ENCODE peak calls at places on chromosomes 2 and 18, in five cellular contexts. R is mesendoderm, J is neuronal stem cell, Q is IMR-90, Y is H1. H is an unnamed sample.

GRCh38 chr2:25281581-25281980 is 60.1 kb downstream of the DNMT3A start:
- DNase-seq in J (no peak), Q (no peak), Y (no peak), R (no peak), H (no peak)

GRCh38 chr18:2293109-2293839 is 278.0 kb downstream of the METTL4 start:
- DNase-seq in J (no peak), Q (no peak), Y (peak; percentile 55), R (peak; percentile 32), H (no peak)

GRCh38 chr2:10457846-10458563 is 9.9 kb upstream of the ODC1 start:
- DNase-seq in R (no peak), J (no peak), Y (no peak), Q (peak; percentile 73), H (no peak)

GRCh38 chr2:170814551-170815245 is 2.0 kb upstream of the GAD1 start:
- DNase-seq in R (peak; percentile 67), J (no peak), Q (no peak), Y (peak; percentile 53), H (no peak)

GRCh38 chr2:220394433-220394832 is 767.0 kb downstream of the SLC4A3 start:
- DNase-seq in J (no peak), Q (peak; percentile 58), Y (no peak), R (no peak), H (no peak)

GRCh38 chr2:191931332-191931731 is 84.4 kb upstream of the CAVIN2 start:
- DNase-seq in J (no peak), Q (no peak), R (no peak), Y (no peak), H (no peak)

GRCh38 chr2:222281495-222281894 is 17.3 kb downstream of the PAX3 start:
- DNase-seq in R (no peak), J (no peak), Q (no peak), Y (no peak), H (no peak)

GRCh38 chr18:79396431-79397287 is 929 bp downstream of the NFATC1 start:
- DNase-seq in Q (peak; percentile 26), J (no peak), R (peak; percentile 63), Y (peak; percentile 72), H (no peak)

GRCh38 chr2:236176417-236176816 is 8.2 kb upstream of the GBX2 start:
- DNase-seq in Y (peak; percentile 58), R (peak; percentile 63), Q (peak; percentile 25), J (peak; percentile 38), H (peak; percentile 45)

GRCh38 chr18:50855976-50856772 is 22.7 kb upstream of the ME2 start:
- DNase-seq in Y (no peak), Q (no peak), R (no peak), J (no peak), H (no peak)

GRCh38 chr2:120936476-120937334 is 201.0 kb downstream of the GLI2 start:
- DNase-seq in R (no peak), J (no peak), Y (no peak), Q (peak; percentile 31), H (no peak)
- H3K4ac ChIP-seq in R (no peak overlapping the region), J (no peak overlapping the region), Y (no peak overlapping the region), Q (peak overlapping the region; percentile 91), H (no peak overlapping the region)

GRCh38 chr2:237413293-237414055 is 490 bp downstream of the COL6A3 start:
- DNase-seq in Q (no peak), Y (no peak), J (no peak), R (no peak), H (peak; percentile 13)

GRCh38 chr2:237412646-237413292 is 1.2 kb downstream of the COL6A3 start:
- DNase-seq in R (no peak), Y (no peak), J (no peak), Q (no peak), H (no peak)

GRCh38 chr2:237411683-237412349 is 2.1 kb downstream of the COL6A3 start:
- DNase-seq in R (no peak), Q (peak; percentile 70), J (no peak), Y (no peak), H (no peak)

GRCh38 chr2:237408280-237408679 is 5.7 kb downstream of the COL6A3 start:
- DNase-seq in R (no peak), J (no peak), Y (no peak), Q (peak; percentile 66), H (no peak)

DNA sequence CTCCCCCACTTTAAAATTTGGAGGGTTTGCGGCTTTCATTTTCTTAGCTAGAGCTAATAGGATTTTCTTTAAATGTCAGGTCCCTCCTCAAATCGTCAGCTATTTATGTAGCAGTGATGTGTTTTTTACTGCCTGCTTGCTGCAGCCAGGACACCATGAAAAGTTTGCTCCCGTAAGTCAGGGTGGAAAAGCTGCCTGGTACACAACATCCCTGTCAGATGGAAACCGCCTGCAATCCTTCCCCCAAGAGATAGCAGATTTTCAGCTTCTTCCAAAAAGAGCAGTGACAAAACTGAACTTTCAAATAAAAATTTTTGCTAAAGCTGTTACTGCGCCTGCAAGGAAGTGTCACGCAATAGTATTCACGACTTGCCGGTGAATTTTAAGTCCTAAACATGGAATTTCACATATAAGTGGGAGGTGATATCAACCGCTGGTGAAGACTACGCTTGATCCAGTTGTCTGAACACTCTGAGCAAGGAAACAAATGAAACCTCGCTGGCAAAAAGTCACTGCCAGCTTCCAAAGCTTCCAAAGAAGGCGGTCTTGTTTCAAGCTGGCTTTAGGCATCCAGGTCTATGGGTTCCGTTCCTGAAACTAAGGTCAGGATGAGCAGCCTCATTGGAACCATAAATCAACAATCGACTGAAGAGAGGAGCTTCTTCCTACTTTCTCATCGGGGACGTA is 2.9 kb downstream of the COL6A3 start:
- DNase-seq in J (no peak), R (no peak), Y (no peak), Q (no peak), H (no peak)
- H2BK120ac ChIP-seq in J (no peak overlapping the region), R (no peak overlapping the region), Y (no peak overlapping the region), Q (peak overlapping the region; percentile 80), H (peak overlapping the region; percentile 75)

DNA sequence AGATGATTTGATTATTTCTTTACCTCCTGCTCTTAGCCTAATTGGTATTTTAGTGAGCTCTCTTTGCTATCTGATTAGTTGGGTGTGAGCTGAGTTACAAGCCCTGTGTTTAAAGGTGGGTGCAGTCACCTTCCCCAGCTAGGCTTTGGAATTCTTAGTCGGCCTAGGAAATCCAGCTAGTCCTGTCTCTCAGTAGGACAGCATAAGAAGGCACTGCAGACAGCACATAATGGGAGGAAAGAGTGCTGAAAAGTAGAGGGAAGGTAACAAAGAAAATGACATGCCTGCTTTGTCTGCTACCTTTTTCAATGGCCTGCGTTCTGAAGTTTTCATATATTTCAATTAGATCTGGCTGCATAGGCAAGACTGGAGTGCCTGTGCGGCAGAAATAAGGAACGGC is 1794.0 kb upstream of the CELF4 start:
- DNase-seq in Y (no peak), J (no peak), R (no peak), Q (no peak), H (no peak)
- H3K18ac ChIP-seq in Y (no peak overlapping the region), J (no peak overlapping the region), R (no peak overlapping the region), Q (no peak overlapping the region), H (no peak overlapping the region)

GRCh38 chr2:238061310-238062202 is 755 bp downstream of the SCLY start:
- DNase-seq in R (peak; percentile 76), Q (peak; percentile 33), J (peak; percentile 27), Y (peak; percentile 70), H (peak; percentile 8)

GRCh38 chr2:238063414-238064189 is 2.8 kb downstream of the SCLY start:
- DNase-seq in J (no peak), Y (no peak), Q (no peak), R (no peak), H (no peak)

GRCh38 chr2:238059505-238059904 is 1.3 kb upstream of the SCLY start:
- DNase-seq in Q (no peak), R (no peak), J (no peak), Y (no peak), H (no peak)

GRCh38 chr2:238060096-238060541 is 682 bp upstream of the SCLY start:
- DNase-seq in Q (peak; percentile 9), R (peak; percentile 55), Y (no peak), J (no peak), H (no peak)

DNA sequence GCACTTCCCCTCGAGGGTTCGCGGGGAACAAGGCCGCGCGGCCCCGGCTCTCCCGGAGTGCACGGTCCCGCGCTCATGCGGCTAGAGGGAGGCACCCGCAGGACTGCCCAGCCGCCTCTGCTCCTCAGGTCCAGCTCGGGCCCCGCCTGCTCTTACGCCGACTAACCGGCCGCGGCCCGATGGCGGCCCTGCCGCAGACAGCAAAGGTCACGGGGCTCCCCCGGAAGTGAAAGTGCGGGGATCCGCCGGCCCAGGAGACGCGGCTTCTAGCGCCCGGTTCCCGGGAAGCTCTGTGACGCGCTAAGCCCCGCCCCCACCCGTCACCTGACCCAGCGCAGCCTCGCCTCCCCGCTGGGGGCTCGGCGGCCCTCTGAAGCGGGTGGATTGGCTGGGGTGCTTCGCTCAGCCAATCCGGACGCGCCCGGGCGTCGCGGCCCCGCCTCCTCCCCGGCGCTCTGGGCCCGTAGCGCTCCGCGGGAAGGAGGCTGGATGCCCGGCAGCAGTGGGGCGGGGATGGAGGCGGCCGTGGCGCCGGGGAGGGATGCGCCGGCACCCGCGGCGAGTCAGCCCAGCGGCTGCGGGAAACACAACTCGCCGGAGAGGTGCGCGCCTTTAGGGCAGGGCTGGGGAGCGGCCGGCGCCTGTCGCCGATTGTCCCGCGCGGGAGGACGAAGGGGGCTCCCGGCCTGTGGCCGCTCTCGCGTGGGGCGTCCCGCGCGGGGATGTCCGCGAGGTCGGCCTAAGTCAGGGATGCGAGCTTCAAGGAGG is at the start of gene SCLY:
- DNase-seq in Q (peak; percentile 96), Y (peak; percentile 96), R (peak; percentile 98), J (peak; percentile 99), H (peak; percentile 96)
- H3K4ac ChIP-seq in Q (peak within 1 kb of the TSS; percentile 90), Y (peak within 1 kb of the TSS; percentile 92), R (peak within 1 kb of the TSS; percentile 92), J (no peak within 1 kb of the TSS), H (peak within 1 kb of the TSS; percentile 85)

GRCh38 chr2:75044291-75044690 is 85.8 kb downstream of the POLE4 start:
- DNase-seq in Q (no peak), Y (no peak), R (no peak), J (no peak), H (no peak)

GRCh38 chr2:75041791-75042231 is 83.4 kb downstream of the POLE4 start:
- DNase-seq in J (no peak), Q (peak; percentile 5), R (no peak), Y (no peak), H (no peak)

GRCh38 chr2:75042823-75043222 is 84.4 kb downstream of the POLE4 start:
- DNase-seq in Y (no peak), Q (no peak), J (no peak), R (no peak), H (no peak)

GRCh38 chr2:75047907-75048625 is 89.6 kb downstream of the POLE4 start:
- DNase-seq in R (no peak), Q (peak; percentile 69), J (no peak), Y (no peak), H (peak; percentile 34)

DNA sequence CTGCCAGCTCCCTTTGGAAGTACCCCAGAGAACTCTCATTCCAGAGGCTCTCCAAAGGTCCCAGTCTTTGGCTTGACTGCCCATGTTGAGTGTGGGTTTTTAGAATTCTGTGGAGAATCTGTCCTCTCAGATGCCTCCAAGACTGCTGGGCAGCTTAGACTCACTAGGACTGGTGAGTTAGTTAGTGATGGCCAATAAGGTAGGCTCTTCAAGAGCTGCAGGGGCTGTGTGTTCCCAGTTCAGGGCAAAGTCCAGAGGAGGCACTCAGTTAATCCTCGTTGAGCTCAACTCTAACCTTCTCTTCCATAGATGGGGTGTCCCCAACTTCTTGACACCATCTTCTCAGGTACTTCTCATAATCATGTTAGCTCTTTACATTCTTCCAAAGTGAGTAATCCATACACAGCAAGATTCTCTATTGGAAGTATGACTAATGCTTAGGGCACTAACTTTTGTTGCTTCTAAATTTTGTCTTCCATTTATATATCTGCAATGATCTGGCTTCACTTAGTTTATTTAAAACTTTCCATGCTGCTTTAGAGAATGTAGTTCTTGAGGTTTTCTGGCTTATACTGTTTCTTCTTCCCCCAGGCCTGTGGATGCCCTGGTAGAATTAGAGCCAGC is 88.9 kb downstream of the POLE4 start:
- DNase-seq in R (no peak), Y (no peak), Q (peak; percentile 79), J (no peak), H (no peak)
- H2BK120ac ChIP-seq in R (no peak overlapping the region), Y (no peak overlapping the region), Q (peak overlapping the region; percentile 87), J (no peak overlapping the region), H (no peak overlapping the region)

GRCh38 chr2:238845583-238846480 is 2.1 kb upstream of the TWIST2 start:
- DNase-seq in Y (peak; percentile 50), R (peak; percentile 19), Q (no peak), J (no peak), H (no peak)
- H3K18ac ChIP-seq in Y (no peak overlapping the region), R (no peak overlapping the region), Q (no peak overlapping the region), J (peak overlapping the region; percentile 90), H (no peak overlapping the region)